ENCODE peak calls at places on chromosomes 3 and 15, in five cellular contexts. L, Y, U, W and Q are unnamed samples.

GRCh38 chr15:82624008-82624407 is 23.2 kb downstream of the CPEB1 start:
- DNase-seq in L (no peak), Y (no peak), U (no peak), W (no peak), Q (no peak)

GRCh38 chr3:171328419-171329082 is 131.7 kb downstream of the TNIK start:
- DNase-seq in L (no peak), Y (peak), U (no peak), W (peak), Q (no peak)

GRCh38 chr15:55481842-55482241 is 26.2 kb downstream of the DNAAF4 start:
- DNase-seq in L (no peak), Y (no peak), U (no peak), W (no peak), Q (no peak)

GRCh38 chr15:67054676-67055075 is 10.7 kb upstream of the SMAD3 start:
- DNase-seq in L (no peak), Y (no peak), U (no peak), W (no peak), Q (no peak)

GRCh38 chr3:161371441-161372320 is at the start of gene SPTSSB:
- DNase-seq in L (peak), Y (no peak), U (no peak), W (peak), Q (no peak)

GRCh38 chr3:61772439-61772838 is 211.1 kb downstream of the PTPRG start:
- DNase-seq in L (no peak), Y (no peak), U (no peak), W (no peak), Q (no peak)

GRCh38 chr15:61275901-61276300 is 46.8 kb upstream of the RORA start:
- DNase-seq in L (no peak), Y (no peak), U (no peak), W (no peak), Q (no peak)

GRCh38 chr3:130258532-130258952 is 86.9 kb upstream of the COL6A5 start:
- DNase-seq in L (no peak), Y (peak), U (peak), W (no peak), Q (no peak)

GRCh38 chr15:65576669-65577068 is 34.3 kb downstream of the INTS14 start:
- DNase-seq in L (no peak), Y (no peak), U (no peak), W (no peak), Q (no peak)

GRCh38 chr3:113516115-113516505 is 1.2 kb upstream of the SPICE1 start:
- DNase-seq in L (no peak), Y (no peak), U (no peak), W (peak), Q (peak)

GRCh38 chr3:190291994-190292584 is 30.2 kb downstream of the CLDN1 start:
- DNase-seq in L (no peak), Y (no peak), U (no peak), W (no peak), Q (no peak)
- TF ChIP-seq POLR2A in L (no peak), Y (no peak), U (no peak), W (no peak), Q (no peak)

GRCh38 chr3:11718582-11719405 is 75.1 kb upstream of the VGLL4 start:
- DNase-seq in L (peak), Y (peak), U (peak), W (peak), Q (peak)
- TF ChIP-seq POLR2A in L (no peak), Y (peak), U (peak), W (no peak), Q (no peak)

DNA sequence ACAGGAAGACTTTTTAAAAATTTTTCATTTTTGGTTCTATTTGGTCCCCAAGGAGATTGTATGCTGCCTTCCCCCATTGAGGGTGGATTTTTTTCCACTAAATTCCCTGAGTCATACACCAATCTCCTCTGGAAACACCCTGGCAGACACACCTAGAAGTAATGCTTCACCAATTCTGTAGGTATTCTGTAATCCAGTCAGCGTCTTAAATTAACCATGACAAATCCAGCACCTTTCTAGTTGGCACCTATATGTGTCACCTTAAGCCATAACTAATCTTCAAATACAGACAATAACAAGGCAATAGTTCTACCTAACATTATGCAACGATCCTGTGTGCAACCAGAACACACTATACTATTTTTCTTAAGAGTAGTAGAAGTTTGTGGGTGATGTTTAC is 459.1 kb upstream of the NDN start:
- DNase-seq in L (no peak), Y (no peak), U (no peak), W (no peak), Q (no peak)
- TF ChIP-seq POLR2A in L (no peak), Y (no peak), U (no peak), W (no peak), Q (no peak)

GRCh38 chr3:144552642-144553041 is 581.0 kb downstream of the DIPK2A start:
- DNase-seq in L (no peak), Y (no peak), U (no peak), W (no peak), Q (no peak)
- TF ChIP-seq POLR2A in L (no peak), Y (no peak), U (no peak), W (no peak), Q (no peak)

DNA sequence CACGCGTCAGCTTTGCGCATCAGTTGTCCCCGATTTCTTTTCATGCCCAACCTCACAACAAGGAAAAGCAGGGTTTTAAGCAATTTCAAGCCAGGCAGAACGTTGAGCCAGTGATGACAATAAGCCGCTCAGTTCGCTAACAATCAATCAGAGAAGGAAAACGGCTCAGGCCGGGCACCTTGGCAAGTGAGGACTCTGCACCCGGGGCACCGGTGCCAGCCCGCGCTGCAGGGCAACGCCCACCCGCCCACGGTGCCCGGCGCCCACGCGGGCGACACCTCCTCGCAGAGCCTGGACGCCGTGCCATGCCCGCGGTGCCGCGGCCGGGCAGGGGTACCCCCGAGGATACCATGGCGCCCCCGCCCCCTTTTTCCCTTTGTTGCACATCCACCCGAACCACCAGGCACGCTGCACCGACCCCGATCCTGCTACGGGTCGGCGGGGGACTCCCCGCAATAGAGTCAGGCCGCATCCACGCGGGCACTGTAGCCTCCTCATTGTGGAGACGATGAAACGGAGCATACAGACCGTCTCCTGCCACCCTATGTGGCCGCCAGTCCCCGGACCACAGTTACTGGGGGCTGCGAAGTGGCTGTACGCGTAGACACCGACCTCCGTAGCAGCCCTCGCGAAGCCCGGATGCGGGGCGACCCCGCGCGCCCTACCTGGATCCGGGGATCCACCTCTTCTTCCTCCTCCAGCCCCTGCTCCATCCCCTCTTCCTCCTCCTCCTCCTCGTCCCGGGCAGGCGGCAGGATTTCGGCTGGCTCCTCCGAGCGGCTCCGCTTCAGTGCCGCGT is 581 bp downstream of the SH3BP5 start:
- DNase-seq in L (peak), Y (peak), U (peak), W (peak), Q (peak)
- TF ChIP-seq POLR2A in L (peak), Y (peak), U (no peak), W (no peak), Q (no peak)

DNA sequence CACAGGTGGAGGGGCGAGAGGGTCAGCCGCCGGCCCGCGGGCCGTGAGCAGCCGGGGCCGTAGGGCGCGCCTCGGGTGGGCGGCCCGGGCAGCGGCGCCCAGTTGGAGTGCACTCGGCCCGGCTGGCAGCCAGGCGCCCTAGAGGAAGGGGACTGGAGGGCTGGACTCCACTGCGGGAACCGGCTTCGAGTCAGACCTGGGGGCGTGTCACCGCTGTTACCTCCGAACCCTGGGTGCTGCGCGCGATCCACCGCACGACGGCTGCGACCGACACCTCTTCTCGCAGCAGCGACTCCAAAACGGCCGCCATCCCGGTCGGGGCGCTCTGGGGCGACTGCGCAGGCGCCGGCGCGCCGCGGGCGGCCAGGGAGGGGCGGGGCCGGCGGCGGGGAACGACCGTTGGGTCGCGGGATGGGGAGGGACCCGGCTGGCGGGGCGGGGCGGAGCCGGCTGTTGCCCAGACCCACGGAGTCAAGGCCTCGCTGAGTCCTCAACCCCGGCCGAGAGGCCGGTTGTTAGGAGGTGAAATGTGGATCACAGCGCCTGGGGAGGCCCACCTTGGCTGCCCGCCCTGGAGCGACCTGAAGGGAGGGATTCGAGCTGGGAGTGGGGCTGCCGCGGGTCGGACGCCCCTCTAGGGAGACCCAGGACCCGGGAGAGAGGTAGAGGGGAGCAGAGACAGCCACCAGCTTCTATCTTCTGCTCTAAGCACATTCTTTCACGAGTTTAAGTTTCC is at the start of gene CDAN1:
- DNase-seq in L (peak), Y (peak), U (peak), W (peak), Q (peak)
- TF ChIP-seq POLR2A in L (peak), Y (peak), U (peak), W (peak), Q (peak)

GRCh38 chr3:30496496-30496966 is 109.9 kb upstream of the TGFBR2 start:
- DNase-seq in L (no peak), Y (no peak), U (peak), W (peak), Q (no peak)
- TF ChIP-seq POLR2A in L (peak), Y (no peak), U (no peak), W (no peak), Q (no peak)

GRCh38 chr15:40952901-40953712 is at the start of gene CHAC1:
- DNase-seq in L (peak), Y (peak), U (peak), W (peak), Q (peak)
- TF ChIP-seq POLR2A in L (no peak), Y (no peak), U (no peak), W (peak), Q (no peak)